ENCODE peak calls at places on chromosomes 6 and 20, in nine cellular contexts. H is T-cell; N is sciatic nerve; Z is fibroblast of lung; K is effector CD4-positive, alpha-beta T cell; W is HTR-8/SVneo; O is omental fat pad; J is DMS 273 treated with DMSO at 0.1 percent for 48 hours; P is brain pericyte. L is an unnamed sample.
A peak's percentile ranks its signal among the peaks of the same experiment; 100 is the strongest.

GRCh38 chr6:156508923-156509322 is 268.3 kb upstream of the ARID1B start:
- DNase-seq in H (no peak), N (no peak), Z (no peak), K (no peak), W (no peak), O (no peak), J (no peak), P (no peak), L (no peak)

GRCh38 chr20:40694246-40694645 is 5.2 kb upstream of the MAFB start:
- DNase-seq in H (no peak), N (no peak), Z (no peak), K (no peak), W (no peak), O (no peak), J (no peak), P (no peak), L (no peak)

GRCh38 chr6:21946298-21946783 is 350.5 kb downstream of the PRL start:
- DNase-seq in H (no peak), N (no peak), Z (peak; percentile 99), K (no peak), W (peak; percentile 19), O (no peak), J (no peak), P (peak; percentile 29), L (no peak)

GRCh38 chr6:129893513-129894098 is 32.5 kb upstream of the TMEM244 start:
- DNase-seq in H (no peak), N (no peak), Z (peak; percentile 38), K (no peak), W (no peak), O (no peak), J (no peak), P (no peak), L (peak; percentile 20)

GRCh38 chr6:105364243-105364642 is 38.6 kb downstream of the PREP start:
- DNase-seq in H (no peak), N (no peak), Z (no peak), K (no peak), W (no peak), O (no peak), J (no peak), P (no peak), L (no peak)

GRCh38 chr20:23350855-23351838 is 556 bp downstream of the NXT1 start:
- DNase-seq in H (peak; percentile 51), N (peak; percentile 80), Z (peak; percentile 65), K (peak; percentile 55), W (peak; percentile 26), O (peak; percentile 48), J (peak; percentile 21), P (no peak), L (peak; percentile 58)

GRCh38 chr20:9476637-9477036 is 37.8 kb upstream of the LAMP5 start:
- DNase-seq in H (no peak), N (no peak), Z (no peak), K (no peak), W (no peak), O (no peak), J (no peak), P (no peak), L (no peak)

GRCh38 chr6:16690244-16691142 is 70.8 kb downstream of the ATXN1 start:
- DNase-seq in H (no peak), N (no peak), Z (peak; percentile 74), K (no peak), W (no peak), O (no peak), J (no peak), P (no peak), L (no peak)

GRCh38 chr20:24493661-24494459 is 24.4 kb downstream of the SYNDIG1 start:
- DNase-seq in H (no peak), N (no peak), Z (no peak), K (no peak), W (no peak), O (no peak), J (no peak), P (no peak), L (no peak)

GRCh38 chr6:36039113-36039512 is 11.5 kb downstream of the MAPK14 start:
- DNase-seq in H (no peak), N (no peak), Z (peak; percentile 12), K (no peak), W (no peak), O (no peak), J (no peak), P (no peak), L (no peak)

GRCh38 chr20:44056010-44056698 is 130.8 kb downstream of the JPH2 start:
- DNase-seq in H (peak; percentile 60), N (peak; percentile 54), Z (no peak), K (peak; percentile 53), W (peak; percentile 74), O (no peak), J (peak; percentile 8), P (no peak), L (peak; percentile 59)

GRCh38 chr6:75207211-75207984 is 1.5 kb upstream of the COL12A1 start:
- DNase-seq in H (no peak), N (peak; percentile 67), Z (peak; percentile 54), K (no peak), W (no peak), O (no peak), J (no peak), P (no peak), L (no peak)

GRCh38 chr6:52547647-52548352 is 29.1 kb downstream of the TRAM2 start:
- DNase-seq in H (no peak), N (no peak), Z (peak; percentile 75), K (no peak), W (peak; percentile 25), O (no peak), J (no peak), P (no peak), L (no peak)

GRCh38 chr6:82588020-82588419 is 224.4 kb downstream of the TPBG start:
- DNase-seq in H (no peak), N (no peak), Z (no peak), K (no peak), W (no peak), O (no peak), J (no peak), P (no peak), L (no peak)

GRCh38 chr20:35129647-35130069 is 17.5 kb downstream of the EDEM2 start:
- DNase-seq in H (no peak), N (no peak), Z (peak; percentile 44), K (no peak), W (no peak), O (no peak), J (no peak), P (no peak), L (no peak)

GRCh38 chr20:23049201-23049932 is at the start of gene THBD:
- DNase-seq in H (no peak), N (peak; percentile 84), Z (peak; percentile 52), K (no peak), W (peak; percentile 40), O (peak; percentile 70), J (no peak), P (no peak), L (no peak)

GRCh38 chr6:44733868-44734267 is 346.4 kb downstream of the CDC5L start:
- DNase-seq in H (no peak), N (no peak), Z (no peak), K (no peak), W (no peak), O (no peak), J (no peak), P (no peak), L (no peak)

GRCh38 chr20:2907519-2907918 is 34.2 kb downstream of the PTPRA start:
- DNase-seq in H (no peak), N (no peak), Z (peak; percentile 17), K (no peak), W (no peak), O (no peak), J (no peak), P (no peak), L (no peak)

GRCh38 chr6:166552600-166552999 is 33.9 kb downstream of the RAMACL start:
- DNase-seq in H (no peak), N (no peak), Z (no peak), K (no peak), W (no peak), O (no peak), J (no peak), P (no peak), L (no peak)

GRCh38 chr20:22810626-22811559 is 224.2 kb upstream of the SSTR4 start:
- DNase-seq in H (no peak), N (no peak), Z (no peak), K (no peak), W (no peak), O (no peak), J (no peak), P (no peak), L (no peak)

GRCh38 chr6:5676701-5677100 is 330.0 kb downstream of the NRN1 start:
- DNase-seq in H (no peak), N (no peak), Z (no peak), K (no peak), W (no peak), O (no peak), J (no peak), P (no peak), L (no peak)

L was measured in NCI-H524.